ENCODE peak calls at places on chromosomes 12 and 14, in eight cellular contexts. E is hepatocyte, Z is PC-3, A is neural progenitor cell, F is HCT116, L is MM.1S, Q is OCI-LY7, N is SK-N-SH. P is an unnamed sample.

GRCh38 chr14:61573748-61574513 is 121.4 kb upstream of the HIF1A start:
- DNase-seq in A (no peak), N (no peak), F (no peak), Z (peak), L (no peak), E (no peak), Q (no peak), P (peak)

GRCh38 chr14:52730708-52731111 is 744 bp downstream of the STYX start:
- DNase-seq in Z (peak), F (no peak), A (no peak), Q (no peak), N (no peak), L (no peak), E (no peak), P (peak)

GRCh38 chr12:10584415-10584814 is 29.0 kb downstream of the MAGOHB start:
- DNase-seq in L (no peak), E (no peak), F (no peak), A (no peak), N (no peak), Z (no peak), Q (no peak), P (peak)

GRCh38 chr12:94725375-94726168 is 75.2 kb upstream of the TMCC3 start:
- DNase-seq in Z (peak), E (peak), A (peak), Q (peak), N (no peak), F (peak), L (no peak), P (peak)

GRCh38 chr12:108972226-108972757 is 48.6 kb downstream of the SVOP start:
- DNase-seq in F (no peak), N (no peak), L (no peak), Q (peak), E (no peak), Z (no peak), A (no peak), P (no peak)

GRCh38 chr12:24228371-24228770 is 278.9 kb upstream of the SOX5 start:
- DNase-seq in Z (no peak), A (no peak), Q (no peak), F (no peak), N (no peak), E (no peak), L (no peak), P (no peak)

GRCh38 chr14:73751157-73751691 is 37.0 kb upstream of the PNMA1 start:
- DNase-seq in L (no peak), E (no peak), Z (no peak), A (no peak), F (no peak), N (no peak), Q (peak), P (no peak)

GRCh38 chr14:78566859-78567172 is 396.6 kb downstream of the NRXN3 start:
- DNase-seq in A (no peak), N (no peak), E (no peak), F (no peak), Q (no peak), Z (no peak), L (no peak), P (no peak)

GRCh38 chr14:61950340-61950739 is 188.1 kb downstream of the SNAPC1 start:
- DNase-seq in A (no peak), F (no peak), Q (no peak), L (no peak), N (peak), E (no peak), Z (no peak), P (peak)

GRCh38 chr14:104192146-104192882 is 53.9 kb downstream of the KIF26A start:
- DNase-seq in A (no peak), Z (no peak), N (no peak), E (no peak), F (no peak), Q (no peak), L (no peak), P (no peak)

GRCh38 chr14:68312884-68313725 is 479.8 kb downstream of the ZFP36L1 start:
- DNase-seq in F (no peak), L (peak), Q (peak), A (peak), N (no peak), Z (no peak), E (no peak), P (no peak)

GRCh38 chr12:53543539-53543938 is 36.3 kb upstream of the NPFF start:
- DNase-seq in L (peak), E (peak), N (peak), Q (peak), Z (peak), A (peak), F (peak), P (peak)

GRCh38 chr12:128823916-128824839 is at the start of gene SLC15A4:
- DNase-seq in F (peak), L (peak), Z (peak), Q (peak), E (peak), A (peak), N (peak), P (peak)

GRCh38 chr12:69910739-69911138 is 85.7 kb downstream of the MYRFL start:
- DNase-seq in N (no peak), E (no peak), Z (no peak), A (no peak), L (no peak), Q (no peak), F (no peak), P (no peak)

GRCh38 chr14:92685784-92686355 is 62.6 kb downstream of the LGMN start:
- DNase-seq in Q (no peak), L (no peak), F (no peak), N (no peak), E (no peak), A (no peak), Z (no peak), P (no peak)

GRCh38 chr14:50001146-50001998 is 108.5 kb downstream of the ARF6 start:
- DNase-seq in Q (peak), L (peak), N (no peak), F (peak), Z (peak), A (no peak), E (peak), P (peak)

GRCh38 chr14:59107819-59108218 is 80.6 kb upstream of the DAAM1 start:
- DNase-seq in N (no peak), Q (peak), L (peak), E (no peak), A (no peak), F (no peak), Z (no peak), P (no peak)

GRCh38 chr12:54225666-54226065 is 36.9 kb upstream of the SMUG1 start:
- DNase-seq in A (no peak), Q (no peak), F (no peak), L (no peak), Z (no peak), N (no peak), E (no peak), P (peak)

GRCh38 chr14:92456215-92457017 is 57.2 kb upstream of the RIN3 start:
- DNase-seq in F (peak), N (peak), E (peak), Z (peak), A (peak), Q (peak), L (peak), P (peak)

GRCh38 chr12:112557954-112558630 is 139.3 kb downstream of the PTPN11 start:
- DNase-seq in A (peak), F (no peak), L (no peak), Q (no peak), E (no peak), N (no peak), Z (no peak), P (no peak)

GRCh38 chr12:93819048-93819491 is 141.9 kb downstream of the CRADD start:
- DNase-seq in A (no peak), F (no peak), Z (no peak), Q (no peak), L (no peak), E (peak), N (no peak), P (peak)

GRCh38 chr14:105710119-105711057 is 184.0 kb downstream of the TMEM121 start:
- DNase-seq in E (no peak), L (no peak), N (no peak), F (no peak), Z (no peak), A (no peak), Q (peak), P (no peak)

GRCh38 chr14:25150934-25151790 is 101.2 kb upstream of the STXBP6 start:
- DNase-seq in Q (peak), L (peak), A (peak), F (peak), N (peak), Z (peak), E (peak), P (peak)

GRCh38 chr12:53743277-53744129 is 8.3 kb downstream of the CISTR start:
- DNase-seq in Z (peak), A (peak), E (peak), Q (peak), L (peak), N (peak), F (no peak), P (peak)

GRCh38 chr14:75689012-75689411 is 28.0 kb downstream of the TTLL5 start:
- DNase-seq in F (no peak), Q (no peak), N (no peak), Z (no peak), E (no peak), L (no peak), A (no peak), P (peak)

GRCh38 chr12:27864521-27864920 is 84.5 kb upstream of the MANSC4 start:
- DNase-seq in Z (peak), N (no peak), Q (no peak), L (no peak), A (no peak), F (no peak), E (no peak), P (peak)

GRCh38 chr12:104463371-104463770 is 6.6 kb downstream of the CHST11 start:
- DNase-seq in N (no peak), L (no peak), E (no peak), F (no peak), Z (no peak), A (no peak), Q (no peak), P (no peak)

DNA sequence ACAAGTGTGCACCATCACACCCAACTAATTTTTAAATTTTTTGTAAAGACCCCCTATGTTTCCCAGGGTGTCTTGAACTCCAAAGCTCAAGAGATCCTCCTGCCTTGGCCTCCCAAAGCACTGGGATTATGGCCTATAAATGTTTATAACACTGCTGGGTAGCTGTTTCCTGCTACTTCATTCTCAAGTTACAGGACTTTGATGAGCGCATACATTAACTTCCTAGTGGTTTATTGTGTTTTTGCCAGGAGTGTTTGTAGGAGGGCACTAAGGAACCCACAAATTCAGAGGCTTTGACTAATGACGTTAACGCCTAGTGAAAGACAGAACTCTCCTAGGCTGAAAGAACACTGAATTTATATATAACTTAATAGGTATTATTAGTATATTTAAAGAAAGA is 15.2 kb upstream of the NAA30 start:
- DNase-seq in L (no peak), F (no peak), N (no peak), Q (no peak), Z (no peak), A (no peak), E (no peak), P (no peak)
- TF ChIP-seq EZH2phosphoT487 in L (no peak), F (no peak), N (no peak), Q (no peak), Z (no peak), A (no peak), E (no peak), P (no peak)

GRCh38 chr14:42517786-42518530 is 911.3 kb downstream of the LRFN5 start:
- DNase-seq in F (no peak), A (no peak), L (no peak), N (no peak), Q (no peak), Z (no peak), E (no peak), P (no peak)
- TF ChIP-seq EZH2phosphoT487 in F (no peak), A (no peak), L (no peak), N (no peak), Q (no peak), Z (no peak), E (no peak), P (no peak)

GRCh38 chr12:115639667-115640012 is 637.9 kb downstream of the MED13L start:
- DNase-seq in A (peak), F (no peak), Z (no peak), E (no peak), L (no peak), Q (no peak), N (no peak), P (no peak)
- TF ChIP-seq EZH2phosphoT487 in A (no peak), F (no peak), Z (no peak), E (no peak), L (no peak), Q (no peak), N (no peak), P (no peak)

GRCh38 chr14:69887740-69888657 is 8.8 kb downstream of the SMOC1 start:
- DNase-seq in E (no peak), Q (no peak), Z (no peak), L (no peak), F (no peak), N (no peak), A (no peak), P (peak)

GRCh38 chr14:69891422-69891821 is 12.2 kb downstream of the SMOC1 start:
- DNase-seq in F (no peak), L (no peak), A (peak), Z (no peak), E (no peak), Q (no peak), N (no peak), P (no peak)

GRCh38 chr14:69882915-69883314 is 3.7 kb downstream of the SMOC1 start:
- DNase-seq in F (no peak), L (no peak), Z (no peak), Q (no peak), E (no peak), A (no peak), N (no peak), P (no peak)

GRCh38 chr14:69882086-69882864 is 3.1 kb downstream of the SMOC1 start:
- DNase-seq in A (peak), N (peak), L (no peak), Z (no peak), E (no peak), Q (no peak), F (no peak), P (peak)

DNA sequence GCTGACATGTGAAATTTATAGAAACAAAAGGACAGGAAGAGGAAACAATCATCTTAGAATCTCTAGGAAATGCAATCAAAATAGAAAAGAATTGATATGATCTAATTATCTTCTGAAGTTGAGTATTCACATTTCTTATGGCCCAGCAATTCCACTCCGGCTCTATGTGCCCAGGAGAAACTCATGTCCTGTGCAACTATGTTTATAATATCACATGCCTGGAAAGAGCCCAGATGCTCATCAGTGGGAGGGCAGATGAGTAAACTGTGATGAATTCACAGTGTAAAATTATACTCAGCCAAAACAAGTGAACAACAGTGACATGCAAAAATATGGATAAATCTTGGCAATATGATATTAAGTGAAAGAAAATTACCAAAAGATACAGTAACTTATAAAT is 7.6 kb downstream of the SMOC1 start:
- DNase-seq in L (no peak), N (no peak), Z (peak), E (no peak), A (no peak), F (no peak), Q (no peak), P (peak)
- TF ChIP-seq EZH2phosphoT487 in L (no peak), N (no peak), Z (no peak), E (no peak), A (no peak), F (no peak), Q (no peak), P (no peak)

DNA sequence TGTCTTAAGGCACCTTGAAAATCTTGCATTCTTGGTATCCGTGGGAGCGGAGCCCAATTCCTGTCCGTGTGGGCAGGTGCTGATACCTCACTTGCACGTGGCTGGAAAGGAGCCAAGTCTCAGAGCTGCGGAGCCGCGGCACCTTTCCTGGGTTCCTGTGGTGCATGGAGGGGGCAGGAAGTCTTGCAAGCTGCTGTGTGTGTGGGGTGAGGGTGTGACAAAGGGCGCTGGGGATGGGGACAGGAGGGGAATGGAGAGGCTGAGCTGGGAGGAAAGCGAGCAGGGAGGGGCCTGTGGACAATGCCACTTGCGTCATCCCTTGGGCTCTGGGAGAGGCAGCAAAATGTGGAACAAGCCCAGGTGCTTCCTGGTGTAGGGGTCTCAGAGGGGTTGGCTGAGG is 86.7 kb downstream of the CALM1 start:
- DNase-seq in Q (no peak), Z (no peak), F (no peak), L (no peak), A (no peak), E (no peak), N (no peak), P (no peak)
- TF ChIP-seq EZH2phosphoT487 in Q (no peak), Z (no peak), F (no peak), L (no peak), A (no peak), E (no peak), N (no peak), P (no peak)

DNA sequence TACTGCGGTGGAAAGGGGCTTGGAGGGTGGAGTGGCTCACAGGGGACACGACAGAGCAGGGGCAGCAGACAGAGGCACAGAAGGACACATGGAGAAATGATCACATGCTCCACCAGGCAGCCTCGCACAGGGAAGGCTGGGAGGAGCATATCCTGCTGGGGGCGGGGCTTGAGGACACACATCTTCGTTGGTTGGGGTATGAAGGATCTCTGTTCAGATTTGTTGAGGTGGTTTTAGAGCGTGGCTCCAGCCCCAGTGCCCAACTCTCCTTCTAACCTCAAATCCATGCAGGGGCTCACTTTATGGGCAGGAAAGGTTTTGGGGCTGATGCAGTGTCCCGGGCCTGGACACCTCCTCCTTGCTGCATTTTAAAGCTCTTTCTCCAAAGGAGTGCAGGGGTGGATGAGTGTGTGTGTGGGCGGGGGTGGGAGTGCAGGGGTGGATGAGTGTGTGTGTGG is 741 bp upstream of the P3H3 start:
- DNase-seq in Z (peak), A (peak), F (peak), N (peak), Q (peak), E (peak), L (no peak), P (peak)
- TF ChIP-seq EZH2phosphoT487 in Z (no peak), A (no peak), F (no peak), N (no peak), Q (no peak), E (no peak), L (no peak), P (no peak)

DNA sequence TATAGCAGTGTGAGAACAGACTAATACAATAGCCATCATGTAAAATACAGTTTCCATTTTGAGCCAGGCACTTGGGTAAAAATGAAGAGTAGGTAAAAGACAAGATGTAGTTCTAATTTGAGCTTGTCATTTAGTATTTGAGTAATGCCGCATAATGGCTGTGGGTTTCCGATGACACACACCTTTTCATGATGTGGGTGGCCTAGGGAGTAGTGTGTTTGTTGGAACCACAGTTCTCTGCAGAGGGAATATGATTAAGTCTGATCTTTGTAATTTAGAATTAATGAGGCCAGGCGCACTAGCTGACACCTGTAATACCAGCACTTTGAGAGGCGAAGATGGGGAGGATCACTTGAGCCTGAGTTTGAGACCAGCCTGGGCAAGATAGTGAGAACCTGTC is 61.8 kb downstream of the RCOR1 start:
- DNase-seq in A (no peak), N (no peak), Z (peak), Q (no peak), L (no peak), E (no peak), F (no peak), P (no peak)
- TF ChIP-seq EZH2phosphoT487 in A (no peak), N (no peak), Z (no peak), Q (no peak), L (no peak), E (no peak), F (no peak), P (no peak)

DNA sequence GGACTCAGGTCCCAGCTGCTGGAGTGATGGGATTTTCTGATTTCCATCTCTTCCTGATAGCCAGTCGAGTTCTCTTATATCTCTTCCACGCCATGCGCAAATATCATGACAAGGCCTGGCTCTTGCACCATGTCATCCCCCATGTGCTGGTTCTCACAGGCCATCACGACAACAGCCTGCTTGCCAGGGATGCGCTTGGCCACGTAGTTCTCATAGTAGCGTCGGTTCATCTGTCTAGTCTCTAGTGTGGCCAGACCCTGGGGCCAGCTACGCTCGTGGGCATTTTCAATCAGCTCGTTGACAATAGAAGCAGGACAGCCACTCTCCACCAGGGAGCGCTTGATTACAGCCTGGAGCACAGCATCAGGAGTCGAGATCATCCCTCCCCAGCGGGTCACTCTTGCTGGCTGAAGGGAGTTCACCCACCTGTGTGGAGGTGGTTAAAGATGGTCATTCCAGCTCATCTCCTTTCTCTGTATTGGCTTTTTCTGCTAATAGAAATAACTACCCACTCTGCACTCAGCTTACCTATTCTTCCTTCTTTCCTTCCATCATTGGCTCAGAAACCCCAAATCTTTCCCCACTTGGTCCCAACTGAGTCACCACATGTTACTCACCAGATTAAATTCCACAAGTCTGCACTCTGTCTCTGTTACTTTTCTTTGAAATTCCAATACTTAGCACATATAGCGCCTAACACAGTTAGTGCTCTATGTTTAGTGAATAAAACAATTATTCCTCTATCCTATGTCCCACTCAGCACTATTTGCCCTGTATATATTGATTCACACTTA is 15.2 kb downstream of the RNF41 start:
- DNase-seq in E (peak), L (peak), Q (peak), F (no peak), A (peak), Z (peak), N (peak), P (peak)
- TF ChIP-seq EZH2phosphoT487 in E (no peak), L (no peak), Q (no peak), F (no peak), A (no peak), Z (no peak), N (no peak), P (no peak)

DNA sequence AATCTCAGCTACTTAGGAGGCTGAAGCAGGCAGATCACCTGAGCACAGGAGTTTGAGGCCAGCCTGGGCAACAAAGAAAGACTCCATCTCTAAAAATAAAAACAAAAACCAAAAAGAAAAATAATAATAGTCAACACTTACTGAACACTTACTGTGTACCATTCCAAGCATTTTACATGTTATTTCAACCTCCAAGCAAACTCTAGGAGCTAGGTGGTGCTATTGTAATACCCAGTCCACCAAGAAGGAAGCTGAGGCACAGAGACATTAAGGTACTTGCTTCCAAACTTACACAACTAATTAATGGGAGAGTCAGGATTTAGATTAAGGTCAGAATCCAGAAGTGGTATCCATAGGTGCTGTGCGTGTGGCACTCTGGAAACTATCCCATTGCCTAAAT is 13.7 kb upstream of the OR6J1 start:
- DNase-seq in E (no peak), A (peak), L (peak), N (no peak), F (no peak), Q (peak), Z (peak), P (peak)
- TF ChIP-seq EZH2phosphoT487 in E (no peak), A (no peak), L (no peak), N (no peak), F (no peak), Q (no peak), Z (no peak), P (no peak)

P was measured in GM23248.